ENCODE peak calls at places on chromosome X, in six cellular contexts. One of them, this sample, is unnamed.
A peak's percentile ranks its signal among the peaks of the same experiment; 100 is the strongest.

GRCh38 chrX:42535233-42535632 is 242.7 kb downstream of the PPP1R2C start:
- DNase-seq in suprapubic skin: no peak
- DNase-seq in stimulated activated CD4-positive, alpha-beta T cell treated with anti-CD3 and anti-CD28 coated beads, Interleukin-2, amount 100 ng/mL, for 48 hours: no peak
- DNase-seq in naive thymus-derived CD8-positive, alpha-beta T cell: no peak
- DNase-seq in CD8-positive, alpha-beta memory T cell: no peak
- DNase-seq in mucosa of gallbladder: no peak
- DNase-seq in this sample: no peak

GRCh38 chrX:79270401-79270800 is 96.7 kb downstream of the ITM2A start:
- DNase-seq in suprapubic skin: no peak
- DNase-seq in stimulated activated CD4-positive, alpha-beta T cell treated with anti-CD3 and anti-CD28 coated beads, Interleukin-2, amount 100 ng/mL, for 48 hours: peak; percentile 52
- DNase-seq in naive thymus-derived CD8-positive, alpha-beta T cell: peak; percentile 65
- DNase-seq in CD8-positive, alpha-beta memory T cell: peak; percentile 45
- DNase-seq in mucosa of gallbladder: peak; percentile 34
- DNase-seq in this sample: no peak

GRCh38 chrX:38085797-38086196 is 79.4 kb downstream of the SYTL5 start:
- DNase-seq in suprapubic skin: no peak
- DNase-seq in stimulated activated CD4-positive, alpha-beta T cell treated with anti-CD3 and anti-CD28 coated beads, Interleukin-2, amount 100 ng/mL, for 48 hours: no peak
- DNase-seq in naive thymus-derived CD8-positive, alpha-beta T cell: no peak
- DNase-seq in CD8-positive, alpha-beta memory T cell: no peak
- DNase-seq in mucosa of gallbladder: no peak
- DNase-seq in this sample: no peak

GRCh38 chrX:110665636-110666035 is 130.0 kb downstream of the CHRDL1 start:
- DNase-seq in suprapubic skin: no peak
- DNase-seq in stimulated activated CD4-positive, alpha-beta T cell treated with anti-CD3 and anti-CD28 coated beads, Interleukin-2, amount 100 ng/mL, for 48 hours: peak; percentile 8
- DNase-seq in naive thymus-derived CD8-positive, alpha-beta T cell: no peak
- DNase-seq in CD8-positive, alpha-beta memory T cell: no peak
- DNase-seq in mucosa of gallbladder: peak; percentile 19
- DNase-seq in this sample: peak; percentile 53

GRCh38 chrX:915427-916234 is 285.0 kb downstream of the SHOX start:
- DNase-seq in suprapubic skin: no peak
- DNase-seq in stimulated activated CD4-positive, alpha-beta T cell treated with anti-CD3 and anti-CD28 coated beads, Interleukin-2, amount 100 ng/mL, for 48 hours: no peak
- DNase-seq in naive thymus-derived CD8-positive, alpha-beta T cell: no peak
- DNase-seq in CD8-positive, alpha-beta memory T cell: no peak
- DNase-seq in mucosa of gallbladder: no peak
- DNase-seq in this sample: no peak

GRCh38 chrX:111339212-111339611 is 68.9 kb upstream of the CAPN6 start:
- DNase-seq in suprapubic skin: no peak
- DNase-seq in stimulated activated CD4-positive, alpha-beta T cell treated with anti-CD3 and anti-CD28 coated beads, Interleukin-2, amount 100 ng/mL, for 48 hours: no peak
- DNase-seq in naive thymus-derived CD8-positive, alpha-beta T cell: no peak
- DNase-seq in CD8-positive, alpha-beta memory T cell: no peak
- DNase-seq in mucosa of gallbladder: no peak
- DNase-seq in this sample: no peak

GRCh38 chrX:133402042-133402453 is 13.2 kb downstream of the GPC4 start:
- DNase-seq in suprapubic skin: no peak
- DNase-seq in stimulated activated CD4-positive, alpha-beta T cell treated with anti-CD3 and anti-CD28 coated beads, Interleukin-2, amount 100 ng/mL, for 48 hours: no peak
- DNase-seq in naive thymus-derived CD8-positive, alpha-beta T cell: no peak
- DNase-seq in CD8-positive, alpha-beta memory T cell: no peak
- DNase-seq in mucosa of gallbladder: no peak
- DNase-seq in this sample: no peak

GRCh38 chrX:129706395-129707072 is 32.2 kb upstream of the XPNPEP2 start:
- DNase-seq in suprapubic skin: no peak
- DNase-seq in stimulated activated CD4-positive, alpha-beta T cell treated with anti-CD3 and anti-CD28 coated beads, Interleukin-2, amount 100 ng/mL, for 48 hours: no peak
- DNase-seq in naive thymus-derived CD8-positive, alpha-beta T cell: no peak
- DNase-seq in CD8-positive, alpha-beta memory T cell: no peak
- DNase-seq in mucosa of gallbladder: peak; percentile 39
- DNase-seq in this sample: no peak

GRCh38 chrX:22310779-22311178 is 38.1 kb downstream of the CBLL2 start:
- DNase-seq in suprapubic skin: no peak
- DNase-seq in stimulated activated CD4-positive, alpha-beta T cell treated with anti-CD3 and anti-CD28 coated beads, Interleukin-2, amount 100 ng/mL, for 48 hours: no peak
- DNase-seq in naive thymus-derived CD8-positive, alpha-beta T cell: no peak
- DNase-seq in CD8-positive, alpha-beta memory T cell: no peak
- DNase-seq in mucosa of gallbladder: no peak
- DNase-seq in this sample: no peak

GRCh38 chrX:72126539-72127140 is 5.1 kb downstream of the RTL5 start:
- DNase-seq in suprapubic skin: peak; percentile 89
- DNase-seq in stimulated activated CD4-positive, alpha-beta T cell treated with anti-CD3 and anti-CD28 coated beads, Interleukin-2, amount 100 ng/mL, for 48 hours: peak; percentile 79
- DNase-seq in naive thymus-derived CD8-positive, alpha-beta T cell: peak; percentile 85
- DNase-seq in CD8-positive, alpha-beta memory T cell: peak; percentile 69
- DNase-seq in mucosa of gallbladder: peak; percentile 86
- DNase-seq in this sample: peak; percentile 88

GRCh38 chrX:108198420-108198819 is 106.8 kb downstream of the ATG4A start:
- DNase-seq in suprapubic skin: no peak
- DNase-seq in stimulated activated CD4-positive, alpha-beta T cell treated with anti-CD3 and anti-CD28 coated beads, Interleukin-2, amount 100 ng/mL, for 48 hours: no peak
- DNase-seq in naive thymus-derived CD8-positive, alpha-beta T cell: no peak
- DNase-seq in CD8-positive, alpha-beta memory T cell: no peak
- DNase-seq in mucosa of gallbladder: no peak
- DNase-seq in this sample: no peak

This sample was measured in upper lobe of left lung.